ENCODE peak calls at places on chromosomes 7 and 10, in four cellular contexts. One of them, this sample, is unnamed.

GRCh38 chr10:58444876-58445275 is 59.7 kb downstream of the TFAM start:
- DNase-seq in transverse colon: no peak
- DNase-seq in uterus: no peak
- DNase-seq in GM13977: no peak
- DNase-seq in this sample: no peak

GRCh38 chr10:71912431-71912830 is 51.8 kb upstream of the CHST3 start:
- DNase-seq in GM13977: no peak
- DNase-seq in uterus: no peak
- DNase-seq in transverse colon: no peak
- DNase-seq in this sample: no peak

GRCh38 chr10:3264178-3264867 is 91.7 kb upstream of the PITRM1 start:
- DNase-seq in transverse colon: no peak
- DNase-seq in uterus: no peak
- DNase-seq in GM13977: no peak
- DNase-seq in this sample: no peak

GRCh38 chr10:90494183-90494582 is 363.7 kb downstream of the HTR7 start:
- DNase-seq in uterus: no peak
- DNase-seq in transverse colon: no peak
- DNase-seq in GM13977: no peak
- DNase-seq in this sample: no peak

GRCh38 chr7:44637788-44638594 is 31.6 kb downstream of the OGDH start:
- DNase-seq in transverse colon: peak
- DNase-seq in GM13977: peak
- DNase-seq in uterus: peak
- DNase-seq in this sample: peak

GRCh38 chr10:43864622-43865021 is 215.9 kb upstream of the ZNF32 start:
- DNase-seq in GM13977: no peak
- DNase-seq in uterus: no peak
- DNase-seq in transverse colon: no peak
- DNase-seq in this sample: no peak

GRCh38 chr7:93574269-93574645 is 267 bp downstream of the CALCR start:
- DNase-seq in uterus: no peak
- DNase-seq in transverse colon: no peak
- DNase-seq in GM13977: no peak
- DNase-seq in this sample: no peak

GRCh38 chr7:27124096-27124978 is 6.2 kb downstream of the HOXA4 start:
- DNase-seq in GM13977: no peak
- DNase-seq in transverse colon: peak
- DNase-seq in uterus: peak
- DNase-seq in this sample: no peak

GRCh38 chr7:158424011-158424410 is 163.6 kb downstream of the PTPRN2 start:
- DNase-seq in GM13977: no peak
- DNase-seq in transverse colon: no peak
- DNase-seq in uterus: no peak
- DNase-seq in this sample: no peak

GRCh38 chr7:75716992-75717626 is 21.6 kb downstream of the HIP1 start:
- DNase-seq in transverse colon: no peak
- DNase-seq in uterus: no peak
- DNase-seq in GM13977: no peak
- DNase-seq in this sample: no peak

GRCh38 chr7:38321050-38321449 is 47.6 kb upstream of the TARP start:
- DNase-seq in uterus: no peak
- DNase-seq in transverse colon: no peak
- DNase-seq in GM13977: no peak
- DNase-seq in this sample: no peak

GRCh38 chr7:110502893-110503465 is 587.9 kb upstream of the LRRN3 start:
- DNase-seq in transverse colon: no peak
- DNase-seq in uterus: no peak
- DNase-seq in GM13977: no peak
- DNase-seq in this sample: no peak

GRCh38 chr7:461453-462172 is 58.0 kb downstream of the PDGFA start:
- DNase-seq in transverse colon: no peak
- DNase-seq in uterus: no peak
- DNase-seq in GM13977: no peak
- DNase-seq in this sample: no peak

GRCh38 chr7:36207451-36208291 is 54.6 kb downstream of the EEPD1 start:
- DNase-seq in transverse colon: peak
- DNase-seq in GM13977: no peak
- DNase-seq in uterus: no peak
- DNase-seq in this sample: no peak

GRCh38 chr10:4291995-4292394 is 507.0 kb upstream of the KLF6 start:
- DNase-seq in uterus: no peak
- DNase-seq in transverse colon: no peak
- DNase-seq in GM13977: no peak
- DNase-seq in this sample: no peak

GRCh38 chr7:40747856-40748255 is 613.1 kb downstream of the SUGCT start:
- DNase-seq in GM13977: no peak
- DNase-seq in transverse colon: no peak
- DNase-seq in uterus: no peak
- DNase-seq in this sample: no peak

GRCh38 chr7:2763607-2764006 is 75.6 kb downstream of the AMZ1 start:
- DNase-seq in GM13977: no peak
- DNase-seq in transverse colon: no peak
- DNase-seq in uterus: no peak
- DNase-seq in this sample: no peak

GRCh38 chr7:138161600-138162081 is 85.4 kb downstream of the AKR1D1 start:
- DNase-seq in uterus: peak
- DNase-seq in GM13977: peak
- DNase-seq in transverse colon: peak
- DNase-seq in this sample: peak

GRCh38 chr10:61973923-61974322 is 72.4 kb downstream of the ARID5B start:
- DNase-seq in transverse colon: no peak
- DNase-seq in GM13977: no peak
- DNase-seq in uterus: no peak
- DNase-seq in this sample: no peak

GRCh38 chr10:6202684-6203330 is at the start of gene PFKFB3:
- DNase-seq in transverse colon: peak
- DNase-seq in uterus: peak
- DNase-seq in GM13977: peak
- DNase-seq in this sample: peak

GRCh38 chr7:69871213-69871885 is 273.1 kb downstream of the AUTS2 start:
- DNase-seq in uterus: no peak
- DNase-seq in GM13977: no peak
- DNase-seq in transverse colon: no peak
- DNase-seq in this sample: no peak

GRCh38 chr7:91520645-91521044 is 256.4 kb downstream of the FZD1 start:
- DNase-seq in uterus: no peak
- DNase-seq in transverse colon: no peak
- DNase-seq in GM13977: no peak
- DNase-seq in this sample: no peak

GRCh38 chr10:128211064-128211504 is 84.9 kb upstream of the MKI67 start:
- DNase-seq in uterus: no peak
- DNase-seq in transverse colon: no peak
- DNase-seq in GM13977: no peak
- DNase-seq in this sample: peak

GRCh38 chr10:76115131-76115470 is 683.7 kb downstream of the LRMDA start:
- DNase-seq in GM13977: no peak
- DNase-seq in transverse colon: no peak
- DNase-seq in uterus: no peak
- DNase-seq in this sample: no peak

GRCh38 chr7:51000956-51001355 is 218.3 kb upstream of the GRB10 start:
- DNase-seq in transverse colon: no peak
- DNase-seq in GM13977: no peak
- DNase-seq in uterus: no peak
- DNase-seq in this sample: no peak
- TF ChIP-seq CTCF in transverse colon: no peak
- TF ChIP-seq CTCF in GM13977: no peak
- TF ChIP-seq CTCF in uterus: no peak
- TF ChIP-seq CTCF in this sample: no peak

DNA sequence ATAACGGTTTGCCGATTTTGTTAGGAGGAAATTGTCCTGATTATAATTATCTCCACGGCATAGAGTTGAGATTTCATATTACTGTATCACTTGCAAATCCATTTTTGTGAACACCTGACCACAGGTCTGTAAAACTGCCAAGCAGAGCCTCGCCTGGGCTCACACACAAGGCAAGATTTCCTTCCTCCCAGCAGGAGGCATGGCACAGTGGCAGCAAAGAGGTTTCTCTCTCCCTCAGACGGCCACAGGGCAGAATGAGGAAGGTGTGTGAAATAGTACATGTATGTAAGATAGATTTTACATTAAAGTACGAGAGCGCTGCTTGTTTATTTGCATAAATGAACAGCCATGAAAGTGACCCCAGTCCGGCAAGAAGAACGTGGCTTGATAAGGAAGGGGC is 130.1 kb downstream of the CELF2 start:
- DNase-seq in transverse colon: no peak
- DNase-seq in uterus: no peak
- DNase-seq in GM13977: no peak
- DNase-seq in this sample: no peak
- TF ChIP-seq CTCF in transverse colon: no peak
- TF ChIP-seq CTCF in uterus: no peak
- TF ChIP-seq CTCF in GM13977: peak
- TF ChIP-seq CTCF in this sample: no peak

GRCh38 chr10:103666109-103666508 is 172.6 kb downstream of the NEURL1 start:
- DNase-seq in transverse colon: no peak
- DNase-seq in uterus: no peak
- DNase-seq in GM13977: no peak
- DNase-seq in this sample: no peak
- TF ChIP-seq CTCF in transverse colon: peak
- TF ChIP-seq CTCF in uterus: peak
- TF ChIP-seq CTCF in GM13977: peak
- TF ChIP-seq CTCF in this sample: peak

GRCh38 chr10:84743483-84743882 is 415.1 kb downstream of the CCSER2 start:
- DNase-seq in transverse colon: no peak
- DNase-seq in uterus: no peak
- DNase-seq in GM13977: no peak
- DNase-seq in this sample: no peak

DNA sequence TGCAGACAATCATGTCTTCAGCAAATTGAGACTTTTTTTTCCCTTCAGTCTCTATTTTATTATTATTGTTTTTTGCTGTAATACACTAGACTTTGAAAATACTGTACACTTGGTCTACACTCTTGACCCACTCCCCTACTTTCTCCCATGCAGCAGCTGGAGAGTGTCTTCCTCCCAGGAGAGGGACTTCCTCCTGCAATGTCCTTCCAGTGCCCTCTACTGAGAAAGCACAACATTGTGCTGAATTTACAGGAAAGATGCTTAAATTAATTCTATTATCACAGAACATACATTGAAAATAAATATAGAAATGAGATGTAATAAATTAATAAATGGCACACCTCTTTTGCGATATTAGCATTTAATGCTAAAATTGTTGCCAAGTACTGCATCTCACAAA is 411.3 kb downstream of the CCSER2 start:
- DNase-seq in uterus: no peak
- DNase-seq in transverse colon: no peak
- DNase-seq in GM13977: no peak
- DNase-seq in this sample: no peak
- TF ChIP-seq CTCF in uterus: no peak
- TF ChIP-seq CTCF in transverse colon: no peak
- TF ChIP-seq CTCF in GM13977: no peak
- TF ChIP-seq CTCF in this sample: no peak

GRCh38 chr10:87860156-87860795 is 3.1 kb downstream of the KLLN start:
- DNase-seq in uterus: no peak
- DNase-seq in GM13977: peak
- DNase-seq in transverse colon: no peak
- DNase-seq in this sample: peak

GRCh38 chr10:87861034-87861433 is 2.3 kb downstream of the KLLN start:
- DNase-seq in GM13977: no peak
- DNase-seq in transverse colon: no peak
- DNase-seq in uterus: no peak
- DNase-seq in this sample: peak

GRCh38 chr10:87861953-87862643 is 1.2 kb downstream of the KLLN start:
- DNase-seq in uterus: peak
- DNase-seq in transverse colon: peak
- DNase-seq in GM13977: peak
- DNase-seq in this sample: peak

GRCh38 chr10:87862644-87863101 is 660 bp downstream of the KLLN start:
- DNase-seq in uterus: peak
- DNase-seq in GM13977: peak
- DNase-seq in transverse colon: no peak
- DNase-seq in this sample: peak

GRCh38 chr10:87861566-87861952 is 1.8 kb downstream of the KLLN start:
- DNase-seq in uterus: peak
- DNase-seq in transverse colon: peak
- DNase-seq in GM13977: peak
- DNase-seq in this sample: peak
- TF ChIP-seq CTCF in uterus: peak
- TF ChIP-seq CTCF in transverse colon: no peak
- TF ChIP-seq CTCF in GM13977: peak
- TF ChIP-seq CTCF in this sample: peak

GRCh38 chr10:227014-227413 is 91.8 kb downstream of the ZMYND11 start:
- DNase-seq in transverse colon: no peak
- DNase-seq in GM13977: no peak
- DNase-seq in uterus: no peak
- DNase-seq in this sample: no peak

GRCh38 chr10:232878-233277 is 97.6 kb downstream of the ZMYND11 start:
- DNase-seq in transverse colon: no peak
- DNase-seq in uterus: no peak
- DNase-seq in GM13977: no peak
- DNase-seq in this sample: no peak

GRCh38 chr10:228366-228765 is 93.1 kb downstream of the ZMYND11 start:
- DNase-seq in uterus: no peak
- DNase-seq in transverse colon: no peak
- DNase-seq in GM13977: no peak
- DNase-seq in this sample: no peak

GRCh38 chr10:232061-232460 is 96.8 kb downstream of the ZMYND11 start:
- DNase-seq in GM13977: no peak
- DNase-seq in transverse colon: no peak
- DNase-seq in uterus: no peak
- DNase-seq in this sample: no peak

DNA sequence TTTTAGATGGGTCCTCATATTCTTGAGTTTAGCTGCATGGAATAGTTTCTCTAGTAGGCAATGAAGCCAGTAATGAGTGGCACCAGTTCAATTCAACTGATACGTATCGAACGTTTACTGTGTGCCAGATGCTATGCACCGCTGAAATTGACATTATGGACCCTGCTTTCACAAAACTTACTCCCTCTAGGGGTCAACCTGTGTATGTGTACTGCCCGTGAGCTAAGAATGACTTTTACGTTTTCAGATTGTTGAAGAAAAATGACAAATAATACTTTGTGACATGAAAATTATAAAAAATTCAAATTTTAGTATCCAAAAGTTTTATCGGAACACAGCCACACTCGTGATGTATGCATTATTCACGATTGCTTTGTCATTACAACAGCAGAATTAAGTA is 95.5 kb downstream of the ZMYND11 start:
- DNase-seq in transverse colon: no peak
- DNase-seq in uterus: no peak
- DNase-seq in GM13977: no peak
- DNase-seq in this sample: no peak
- TF ChIP-seq CTCF in transverse colon: peak
- TF ChIP-seq CTCF in uterus: no peak
- TF ChIP-seq CTCF in GM13977: peak
- TF ChIP-seq CTCF in this sample: no peak

GRCh38 chr7:42745357-42746022 is 166.4 kb downstream of the C7orf25 start:
- DNase-seq in uterus: peak
- DNase-seq in GM13977: no peak
- DNase-seq in transverse colon: peak
- DNase-seq in this sample: peak
- TF ChIP-seq CTCF in uterus: peak
- TF ChIP-seq CTCF in GM13977: peak
- TF ChIP-seq CTCF in transverse colon: peak
- TF ChIP-seq CTCF in this sample: no peak